ENCODE peak calls at places on chromosome 19, in nine cellular contexts. One of them, this sample, is unnamed.

GRCh38 chr19:55619264-55619663 is 5.1 kb downstream of the ZNF784 start:
- DNase-seq in activated naive CD4-positive, alpha-beta T cell treated with anti-CD3 and anti-CD28 coated beads, Interleukin-2, amount 10 ng/mL, durations not matched to agents 7 days and 5 days: no peak
- DNase-seq in psoas muscle: no peak
- DNase-seq in lung microvascular endothelial cell: no peak
- DNase-seq in fibroblast of lung: peak; percentile 80
- DNase-seq in uterus: no peak
- DNase-seq in NCI-H774: no peak
- DNase-seq in mesothelial cell of epicardium: no peak
- DNase-seq in A549: no peak
- DNase-seq in this sample: no peak

GRCh38 chr19:18020212-18021067 is 12.5 kb downstream of the ARRDC2 start:
- DNase-seq in activated naive CD4-positive, alpha-beta T cell treated with anti-CD3 and anti-CD28 coated beads, Interleukin-2, amount 10 ng/mL, durations not matched to agents 7 days and 5 days: no peak
- DNase-seq in psoas muscle: peak; percentile 99
- DNase-seq in lung microvascular endothelial cell: peak; percentile 92
- DNase-seq in fibroblast of lung: no peak
- DNase-seq in uterus: peak; percentile 74
- DNase-seq in NCI-H774: no peak
- DNase-seq in mesothelial cell of epicardium: no peak
- DNase-seq in A549: no peak
- DNase-seq in this sample: no peak

GRCh38 chr19:19956431-19957075 is 55.8 kb downstream of the ZNF93 start:
- DNase-seq in activated naive CD4-positive, alpha-beta T cell treated with anti-CD3 and anti-CD28 coated beads, Interleukin-2, amount 10 ng/mL, durations not matched to agents 7 days and 5 days: no peak
- DNase-seq in psoas muscle: no peak
- DNase-seq in lung microvascular endothelial cell: no peak
- DNase-seq in fibroblast of lung: no peak
- DNase-seq in uterus: no peak
- DNase-seq in NCI-H774: no peak
- DNase-seq in mesothelial cell of epicardium: no peak
- DNase-seq in A549: no peak
- DNase-seq in this sample: no peak

GRCh38 chr19:6387372-6387771 is 5.6 kb downstream of the GTF2F1 start:
- DNase-seq in activated naive CD4-positive, alpha-beta T cell treated with anti-CD3 and anti-CD28 coated beads, Interleukin-2, amount 10 ng/mL, durations not matched to agents 7 days and 5 days: no peak
- DNase-seq in psoas muscle: no peak
- DNase-seq in lung microvascular endothelial cell: no peak
- DNase-seq in fibroblast of lung: no peak
- DNase-seq in uterus: no peak
- DNase-seq in NCI-H774: no peak
- DNase-seq in mesothelial cell of epicardium: no peak
- DNase-seq in A549: no peak
- DNase-seq in this sample: no peak

GRCh38 chr19:40962460-40962961 is 28.6 kb upstream of the CYP2B6 start:
- DNase-seq in activated naive CD4-positive, alpha-beta T cell treated with anti-CD3 and anti-CD28 coated beads, Interleukin-2, amount 10 ng/mL, durations not matched to agents 7 days and 5 days: no peak
- DNase-seq in psoas muscle: no peak
- DNase-seq in lung microvascular endothelial cell: no peak
- DNase-seq in fibroblast of lung: no peak
- DNase-seq in uterus: no peak
- DNase-seq in NCI-H774: no peak
- DNase-seq in mesothelial cell of epicardium: no peak
- DNase-seq in A549: no peak
- DNase-seq in this sample: no peak

GRCh38 chr19:38739440-38740251 is 4.6 kb downstream of the CAPN12 start:
- DNase-seq in activated naive CD4-positive, alpha-beta T cell treated with anti-CD3 and anti-CD28 coated beads, Interleukin-2, amount 10 ng/mL, durations not matched to agents 7 days and 5 days: no peak
- DNase-seq in psoas muscle: no peak
- DNase-seq in lung microvascular endothelial cell: no peak
- DNase-seq in fibroblast of lung: no peak
- DNase-seq in uterus: no peak
- DNase-seq in NCI-H774: no peak
- DNase-seq in mesothelial cell of epicardium: no peak
- DNase-seq in A549: no peak
- DNase-seq in this sample: no peak

GRCh38 chr19:18657590-18658365 is 20.9 kb downstream of the KLHL26 start:
- DNase-seq in activated naive CD4-positive, alpha-beta T cell treated with anti-CD3 and anti-CD28 coated beads, Interleukin-2, amount 10 ng/mL, durations not matched to agents 7 days and 5 days: no peak
- DNase-seq in psoas muscle: peak; percentile 82
- DNase-seq in lung microvascular endothelial cell: peak; percentile 65
- DNase-seq in fibroblast of lung: peak; percentile 92
- DNase-seq in uterus: peak; percentile 80
- DNase-seq in NCI-H774: no peak
- DNase-seq in mesothelial cell of epicardium: no peak
- DNase-seq in A549: no peak
- DNase-seq in this sample: no peak

GRCh38 chr19:10328558-10329429 is 4.5 kb downstream of the RAVER1 start:
- DNase-seq in activated naive CD4-positive, alpha-beta T cell treated with anti-CD3 and anti-CD28 coated beads, Interleukin-2, amount 10 ng/mL, durations not matched to agents 7 days and 5 days: no peak
- DNase-seq in psoas muscle: no peak
- DNase-seq in lung microvascular endothelial cell: no peak
- DNase-seq in fibroblast of lung: no peak
- DNase-seq in uterus: no peak
- DNase-seq in NCI-H774: no peak
- DNase-seq in mesothelial cell of epicardium: no peak
- DNase-seq in A549: no peak
- DNase-seq in this sample: no peak

GRCh38 chr19:54172413-54172763 is 572 bp downstream of the TMC4 start:
- DNase-seq in activated naive CD4-positive, alpha-beta T cell treated with anti-CD3 and anti-CD28 coated beads, Interleukin-2, amount 10 ng/mL, durations not matched to agents 7 days and 5 days: no peak
- DNase-seq in psoas muscle: no peak
- DNase-seq in lung microvascular endothelial cell: no peak
- DNase-seq in fibroblast of lung: no peak
- DNase-seq in uterus: no peak
- DNase-seq in NCI-H774: peak; percentile 6
- DNase-seq in mesothelial cell of epicardium: no peak
- DNase-seq in A549: no peak
- DNase-seq in this sample: no peak

GRCh38 chr19:48713041-48713863 is 6.3 kb downstream of the MAMSTR start:
- DNase-seq in activated naive CD4-positive, alpha-beta T cell treated with anti-CD3 and anti-CD28 coated beads, Interleukin-2, amount 10 ng/mL, durations not matched to agents 7 days and 5 days: no peak
- DNase-seq in psoas muscle: peak; percentile 53
- DNase-seq in lung microvascular endothelial cell: no peak
- DNase-seq in fibroblast of lung: no peak
- DNase-seq in uterus: no peak
- DNase-seq in NCI-H774: peak; percentile 45
- DNase-seq in mesothelial cell of epicardium: no peak
- DNase-seq in A549: peak; percentile 94
- DNase-seq in this sample: peak; percentile 1

GRCh38 chr19:35712529-35712909 is 5.3 kb upstream of the KMT2B start:
- DNase-seq in activated naive CD4-positive, alpha-beta T cell treated with anti-CD3 and anti-CD28 coated beads, Interleukin-2, amount 10 ng/mL, durations not matched to agents 7 days and 5 days: peak; percentile 42
- DNase-seq in psoas muscle: no peak
- DNase-seq in lung microvascular endothelial cell: no peak
- DNase-seq in fibroblast of lung: no peak
- DNase-seq in uterus: no peak
- DNase-seq in NCI-H774: no peak
- DNase-seq in mesothelial cell of epicardium: no peak
- DNase-seq in A549: no peak
- DNase-seq in this sample: no peak